ENCODE peak calls at places on chromosomes 12 and 14, in eight cellular contexts. B, A, W, R, J, Y, C and Q are unnamed samples.

GRCh38 chr12:119328111-119328510 is 6.4 kb upstream of the CCDC60 start:
- DNase-seq in B (no peak), A (no peak), W (no peak), R (no peak), J (peak; percentile 22), Y (no peak), C (no peak), Q (peak; percentile 19)

GRCh38 chr12:106914796-106915634 is 40.7 kb upstream of the TMEM263 start:
- DNase-seq in B (no peak), A (no peak), W (no peak), R (no peak), J (no peak), Y (no peak), C (peak; percentile 58), Q (no peak)

GRCh38 chr14:32397871-32398640 is 69.0 kb downstream of the AKAP6 start:
- DNase-seq in B (no peak), A (no peak), W (no peak), R (no peak), J (no peak), Y (no peak), C (no peak), Q (no peak)

GRCh38 chr14:50964683-50965390 is 20.6 kb upstream of the PYGL start:
- DNase-seq in B (no peak), A (peak; percentile 82), W (no peak), R (no peak), J (no peak), Y (peak; percentile 63), C (no peak), Q (peak; percentile 57)

GRCh38 chr14:98959958-98960616 is 311.9 kb downstream of the BCL11B start:
- DNase-seq in B (no peak), A (no peak), W (no peak), R (no peak), J (no peak), Y (no peak), C (no peak), Q (no peak)

GRCh38 chr14:103273145-103273846 is 60.7 kb upstream of the EIF5 start:
- DNase-seq in B (no peak), A (no peak), W (no peak), R (no peak), J (no peak), Y (no peak), C (no peak), Q (peak; percentile 45)

GRCh38 chr12:56010112-56010570 is 10.7 kb upstream of the IKZF4 start:
- DNase-seq in B (no peak), A (no peak), W (no peak), R (no peak), J (no peak), Y (no peak), C (no peak), Q (no peak)

GRCh38 chr14:55585854-55586253 is 5.8 kb downstream of the KTN1 start:
- DNase-seq in B (no peak), A (no peak), W (no peak), R (no peak), J (no peak), Y (no peak), C (no peak), Q (no peak)

GRCh38 chr14:50545618-50546017 is 13.2 kb upstream of the MAP4K5 start:
- DNase-seq in B (no peak), A (no peak), W (no peak), R (no peak), J (no peak), Y (peak; percentile 6), C (no peak), Q (no peak)